ENCODE peak calls at places on chromosome 10, in eight cellular contexts. A, P, U, V, N, D, X and Z are unnamed samples.

GRCh38 chr10:6179078-6179477 is 23.7 kb upstream of the PFKFB3 start:
- DNase-seq in A (no peak), X (no peak), U (no peak), N (no peak), D (no peak), P (no peak), V (no peak), Z (no peak)

GRCh38 chr10:132387723-132388210 is 9.2 kb upstream of the PWWP2B start:
- DNase-seq in P (no peak), X (no peak), A (peak; percentile 68), U (no peak), D (peak; percentile 96), V (peak; percentile 86), N (peak; percentile 88), Z (peak; percentile 83)

GRCh38 chr10:70918851-70919530 is 30.6 kb upstream of the PCBD1 start:
- DNase-seq in U (no peak), V (no peak), D (peak; percentile 63), P (no peak), N (no peak), A (no peak), X (no peak), Z (no peak)

GRCh38 chr10:71963756-71964668 is at the start of gene CHST3:
- DNase-seq in A (no peak), P (no peak), D (no peak), X (no peak), V (peak; percentile 91), U (no peak), N (peak; percentile 68), Z (peak; percentile 69)

GRCh38 chr10:5284311-5285057 is 80.3 kb upstream of the UCN3 start:
- DNase-seq in D (no peak), N (peak; percentile 37), U (no peak), X (no peak), P (peak; percentile 80), V (no peak), A (peak; percentile 80), Z (no peak)

GRCh38 chr10:3961082-3961481 is 176.1 kb upstream of the KLF6 start:
- DNase-seq in D (no peak), V (no peak), P (no peak), U (no peak), N (peak; percentile 26), X (no peak), A (no peak), Z (no peak)

GRCh38 chr10:99532687-99533495 is at the start of gene NKX2-3:
- DNase-seq in U (no peak), V (peak; percentile 100), A (peak; percentile 38), P (no peak), X (no peak), N (peak; percentile 93), D (peak; percentile 91), Z (peak; percentile 49)

GRCh38 chr10:102542800-102543418 is 39.1 kb downstream of the SUFU start:
- DNase-seq in X (no peak), A (no peak), V (no peak), P (no peak), D (no peak), N (no peak), U (no peak), Z (no peak)

GRCh38 chr10:117096559-117097201 is 41.4 kb downstream of the VAX1 start:
- DNase-seq in D (no peak), V (no peak), P (no peak), U (no peak), N (peak; percentile 32), A (no peak), X (no peak), Z (no peak)

GRCh38 chr10:68647928-68648327 is 73.1 kb upstream of the CCAR1 start:
- DNase-seq in X (no peak), P (no peak), V (no peak), U (no peak), N (no peak), A (no peak), D (no peak), Z (no peak)

GRCh38 chr10:98097611-98098010 is 36.8 kb upstream of the R3HCC1L start:
- DNase-seq in P (no peak), V (no peak), N (no peak), D (no peak), U (no peak), A (no peak), X (no peak), Z (no peak)

GRCh38 chr10:115845958-115846357 is 427.0 kb downstream of the GFRA1 start:
- DNase-seq in A (no peak), N (no peak), X (no peak), U (no peak), P (no peak), D (no peak), V (no peak), Z (no peak)

GRCh38 chr10:110789604-110790428 is 81.9 kb upstream of the PDCD4 start:
- DNase-seq in D (no peak), N (no peak), X (no peak), V (no peak), P (no peak), A (no peak), U (no peak), Z (no peak)

GRCh38 chr10:102133373-102134195 is 744 bp downstream of the PPRC1 start:
- DNase-seq in P (peak; percentile 87), N (peak; percentile 69), D (peak; percentile 92), U (no peak), V (peak; percentile 90), A (peak; percentile 81), X (no peak), Z (peak; percentile 63)

GRCh38 chr10:17516376-17516775 is 62.0 kb upstream of the ST8SIA6 start:
- DNase-seq in X (no peak), U (no peak), V (no peak), N (no peak), D (no peak), P (no peak), A (no peak), Z (no peak)

GRCh38 chr10:36023939-36024338 is 381.8 kb upstream of the FZD8 start:
- DNase-seq in P (no peak), D (no peak), X (no peak), N (peak; percentile 7), V (no peak), U (no peak), A (no peak), Z (no peak)

GRCh38 chr10:104232613-104233102 is 494 bp upstream of the CFAP43 start:
- DNase-seq in D (peak; percentile 78), U (no peak), N (no peak), V (no peak), X (no peak), A (no peak), P (no peak), Z (no peak)
- TF ChIP-seq POLR2AphosphoS5 in D (no peak), U (no peak), N (no peak), V (no peak), X (no peak), A (no peak), P (no peak), Z (no peak)

GRCh38 chr10:13993169-13993568 is 337.6 kb downstream of the FRMD4A start:
- DNase-seq in U (no peak), X (no peak), P (no peak), A (no peak), N (no peak), V (peak; percentile 87), D (no peak), Z (no peak)
- H3K27ac ChIP-seq in U (no peak overlapping the region), X (no peak overlapping the region), P (no peak overlapping the region), A (no peak overlapping the region), N (no peak overlapping the region), V (peak overlapping the region; percentile 8), D (no peak overlapping the region), Z (no peak overlapping the region)

GRCh38 chr10:118621304-118621942 is 26.0 kb upstream of the PRLHR start:
- DNase-seq in X (no peak), N (no peak), A (no peak), P (no peak), U (no peak), V (no peak), D (no peak), Z (no peak)
- TF ChIP-seq POLR2AphosphoS5 in X (no peak), N (no peak), A (no peak), P (no peak), U (peak; percentile 36), V (no peak), D (no peak), Z (peak; percentile 58)

GRCh38 chr10:93376372-93377296 is 105.5 kb downstream of the MYOF start:
- DNase-seq in V (peak; percentile 87), A (peak; percentile 53), N (peak; percentile 84), U (no peak), D (no peak), P (peak; percentile 70), X (peak; percentile 80), Z (peak; percentile 26)
- H3K27ac ChIP-seq in V (peak overlapping the region; percentile 90), A (no peak overlapping the region), N (no peak overlapping the region), U (peak overlapping the region; percentile 71), D (no peak overlapping the region), P (no peak overlapping the region), X (peak overlapping the region; percentile 80), Z (peak overlapping the region; percentile 76)

DNA sequence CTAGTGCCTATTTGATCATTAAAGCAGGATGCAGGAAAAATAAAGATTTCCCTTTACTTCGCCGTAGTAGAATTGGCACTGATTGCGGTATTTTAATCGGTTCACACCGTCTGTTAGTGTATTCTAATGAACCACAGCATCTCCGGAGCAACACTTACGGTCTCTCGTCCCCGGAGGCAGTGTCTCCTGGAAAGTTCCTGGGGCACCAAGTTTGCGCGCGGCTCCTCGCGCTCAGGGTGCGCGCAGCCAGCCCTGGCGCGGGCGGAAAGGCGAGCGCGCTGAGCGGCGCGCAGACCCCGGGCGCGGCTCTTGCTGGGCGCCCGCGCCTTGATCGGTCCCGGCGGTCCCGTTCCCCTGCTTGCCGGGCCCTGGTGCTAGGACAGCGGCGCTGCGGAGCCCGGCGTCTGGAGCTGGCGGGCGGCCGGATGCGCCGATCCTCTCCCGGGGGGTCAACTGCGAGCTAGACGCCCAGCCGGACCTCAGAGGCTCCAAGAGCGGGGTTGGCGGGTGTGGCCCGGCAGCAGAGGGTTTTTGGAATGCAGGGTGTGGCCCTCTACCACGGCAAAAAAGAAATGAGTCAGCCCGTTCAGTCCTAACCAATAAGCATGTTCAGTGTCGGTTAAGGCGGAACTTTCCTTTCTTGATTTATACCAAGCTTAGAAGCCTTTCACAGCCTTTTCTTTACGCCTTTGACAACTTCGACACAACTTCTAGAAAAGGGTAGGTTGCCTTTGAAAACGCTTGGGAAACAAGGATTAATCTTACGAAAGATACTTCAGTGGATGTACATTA is 166.8 kb upstream of the ASAH2 start:
- DNase-seq in U (no peak), N (peak; percentile 84), A (peak; percentile 94), V (peak; percentile 81), P (no peak), D (peak; percentile 86), X (peak; percentile 86), Z (peak; percentile 62)
- TF ChIP-seq POLR2AphosphoS5 in U (no peak), N (no peak), A (peak; percentile 86), V (peak; percentile 56), P (no peak), D (peak; percentile 39), X (peak; percentile 69), Z (peak; percentile 11)

GRCh38 chr10:58834093-58834674 is 321.5 kb downstream of the BICC1 start:
- DNase-seq in D (no peak), V (no peak), P (no peak), U (no peak), X (no peak), N (no peak), A (no peak), Z (no peak)
- H3K27ac ChIP-seq in D (no peak overlapping the region), V (peak overlapping the region; percentile 38), P (no peak overlapping the region), U (no peak overlapping the region), X (no peak overlapping the region), N (no peak overlapping the region), A (no peak overlapping the region), Z (no peak overlapping the region)